ENCODE peak calls at places on chromosomes 1 and 21, in five cellular contexts. One of them, this sample, is unnamed.

GRCh38 chr1:227315500-227316346 is 2.6 kb downstream of the CDC42BPA start:
- DNase-seq in heart left ventricle: no peak
- DNase-seq in Peyer's patch: peak; percentile 79
- DNase-seq in breast epithelium: no peak
- DNase-seq in Panc1: no peak
- DNase-seq in this sample: peak; percentile 92

GRCh38 chr1:60068393-60069045 is 5.1 kb downstream of the C1orf87 start:
- DNase-seq in heart left ventricle: no peak
- DNase-seq in breast epithelium: no peak
- DNase-seq in Panc1: no peak
- DNase-seq in Peyer's patch: no peak
- DNase-seq in this sample: peak; percentile 83

GRCh38 chr1:156162430-156163037 is 9.1 kb downstream of the SEMA4A start:
- DNase-seq in breast epithelium: no peak
- DNase-seq in Panc1: no peak
- DNase-seq in heart left ventricle: peak; percentile 71
- DNase-seq in Peyer's patch: no peak
- DNase-seq in this sample: no peak

GRCh38 chr1:76835203-76835602 is 32.1 kb upstream of the ST6GALNAC5 start:
- DNase-seq in breast epithelium: no peak
- DNase-seq in Panc1: no peak
- DNase-seq in heart left ventricle: no peak
- DNase-seq in Peyer's patch: no peak
- DNase-seq in this sample: peak; percentile 50

GRCh38 chr1:32372149-32372756 is 9.9 kb downstream of the TSSK3 start:
- DNase-seq in Panc1: no peak
- DNase-seq in heart left ventricle: no peak
- DNase-seq in breast epithelium: no peak
- DNase-seq in Peyer's patch: peak; percentile 78
- DNase-seq in this sample: no peak

GRCh38 chr1:111654839-111655238 is 35.2 kb downstream of the RAP1A start:
- DNase-seq in breast epithelium: no peak
- DNase-seq in heart left ventricle: no peak
- DNase-seq in Panc1: no peak
- DNase-seq in Peyer's patch: no peak
- DNase-seq in this sample: no peak

GRCh38 chr1:234047113-234047512 is 142.6 kb downstream of the SLC35F3 start:
- DNase-seq in Peyer's patch: no peak
- DNase-seq in breast epithelium: no peak
- DNase-seq in Panc1: peak; percentile 92
- DNase-seq in heart left ventricle: no peak
- DNase-seq in this sample: no peak

GRCh38 chr1:91138959-91139358 is 117.1 kb upstream of the ZNF644 start:
- DNase-seq in Peyer's patch: no peak
- DNase-seq in heart left ventricle: no peak
- DNase-seq in Panc1: no peak
- DNase-seq in breast epithelium: no peak
- DNase-seq in this sample: no peak

GRCh38 chr1:17673335-17674075 is 81.6 kb upstream of the ACTL8 start:
- DNase-seq in Peyer's patch: no peak
- DNase-seq in heart left ventricle: no peak
- DNase-seq in breast epithelium: no peak
- DNase-seq in Panc1: no peak
- DNase-seq in this sample: no peak

GRCh38 chr21:42461881-42462877 is 33.8 kb downstream of the RSPH1 start:
- DNase-seq in heart left ventricle: no peak
- DNase-seq in Panc1: no peak
- DNase-seq in Peyer's patch: peak; percentile 79
- DNase-seq in breast epithelium: no peak
- DNase-seq in this sample: no peak

GRCh38 chr1:44819594-44820327 is 11.4 kb downstream of the BTBD19 start:
- DNase-seq in heart left ventricle: peak; percentile 85
- DNase-seq in breast epithelium: peak; percentile 79
- DNase-seq in Peyer's patch: peak; percentile 94
- DNase-seq in Panc1: peak; percentile 89
- DNase-seq in this sample: peak; percentile 90

GRCh38 chr1:246383217-246383616 is 123.9 kb downstream of the SMYD3 start:
- DNase-seq in Panc1: no peak
- DNase-seq in heart left ventricle: no peak
- DNase-seq in breast epithelium: no peak
- DNase-seq in Peyer's patch: no peak
- DNase-seq in this sample: no peak

GRCh38 chr1:43936470-43937151 is 3.0 kb downstream of the ARTN start:
- DNase-seq in Peyer's patch: no peak
- DNase-seq in Panc1: no peak
- DNase-seq in breast epithelium: no peak
- DNase-seq in heart left ventricle: peak; percentile 54
- DNase-seq in this sample: peak; percentile 52

GRCh38 chr1:71796044-71796443 is 486.3 kb downstream of the NEGR1 start:
- DNase-seq in Peyer's patch: no peak
- DNase-seq in heart left ventricle: no peak
- DNase-seq in breast epithelium: no peak
- DNase-seq in Panc1: no peak
- DNase-seq in this sample: no peak

GRCh38 chr1:29758764-29759499 is 522.6 kb downstream of the PTPRU start:
- DNase-seq in Panc1: no peak
- DNase-seq in breast epithelium: peak; percentile 6
- DNase-seq in Peyer's patch: peak; percentile 47
- DNase-seq in heart left ventricle: no peak
- DNase-seq in this sample: no peak

GRCh38 chr1:172770081-172770480 is 111.2 kb downstream of the FASLG start:
- DNase-seq in Panc1: no peak
- DNase-seq in Peyer's patch: no peak
- DNase-seq in heart left ventricle: no peak
- DNase-seq in breast epithelium: no peak
- DNase-seq in this sample: no peak

GRCh38 chr1:185479781-185480180 is 162.7 kb upstream of the IVNS1ABP start:
- DNase-seq in heart left ventricle: no peak
- DNase-seq in Panc1: no peak
- DNase-seq in Peyer's patch: no peak
- DNase-seq in breast epithelium: no peak
- DNase-seq in this sample: no peak

GRCh38 chr1:197418693-197419092 is 150.6 kb downstream of the CRB1 start:
- DNase-seq in heart left ventricle: no peak
- DNase-seq in Panc1: no peak
- DNase-seq in breast epithelium: no peak
- DNase-seq in Peyer's patch: no peak
- DNase-seq in this sample: no peak

GRCh38 chr1:106676021-106676420 is 380.5 kb upstream of the PRMT6 start:
- DNase-seq in Peyer's patch: no peak
- DNase-seq in heart left ventricle: no peak
- DNase-seq in breast epithelium: no peak
- DNase-seq in Panc1: no peak
- DNase-seq in this sample: peak; percentile 76

GRCh38 chr1:75522389-75522788 is 88.5 kb downstream of the SLC44A5 start:
- DNase-seq in breast epithelium: no peak
- DNase-seq in Peyer's patch: no peak
- DNase-seq in Panc1: no peak
- DNase-seq in heart left ventricle: no peak
- DNase-seq in this sample: no peak

GRCh38 chr1:9890224-9890731 is 19.8 kb downstream of the CTNNBIP1 start:
- DNase-seq in breast epithelium: peak; percentile 58
- DNase-seq in Peyer's patch: no peak
- DNase-seq in heart left ventricle: peak; percentile 77
- DNase-seq in Panc1: no peak
- DNase-seq in this sample: peak; percentile 79

GRCh38 chr1:82542766-82543165 is 742.0 kb downstream of the ADGRL2 start:
- DNase-seq in breast epithelium: no peak
- DNase-seq in Peyer's patch: no peak
- DNase-seq in heart left ventricle: no peak
- DNase-seq in Panc1: no peak
- DNase-seq in this sample: peak; percentile 54

GRCh38 chr1:89429062-89429461 is 65.2 kb downstream of the GBP6 start:
- DNase-seq in breast epithelium: no peak
- DNase-seq in heart left ventricle: no peak
- DNase-seq in Peyer's patch: no peak
- DNase-seq in Panc1: no peak
- DNase-seq in this sample: no peak

GRCh38 chr1:178137238-178137637 is 43.3 kb downstream of the RASAL2 start:
- DNase-seq in Panc1: no peak
- DNase-seq in heart left ventricle: no peak
- DNase-seq in breast epithelium: no peak
- DNase-seq in Peyer's patch: no peak
- DNase-seq in this sample: peak; percentile 18
- H3K27me3 ChIP-seq in Panc1: no peaks in the 10 kb centered on the region
- H3K27me3 ChIP-seq in heart left ventricle: no peaks in the 10 kb centered on the region
- H3K27me3 ChIP-seq in breast epithelium: no peaks in the 10 kb centered on the region
- H3K27me3 ChIP-seq in Peyer's patch: no peaks in the 10 kb centered on the region
- H3K27me3 ChIP-seq in this sample: no peaks in the 10 kb centered on the region

DNA sequence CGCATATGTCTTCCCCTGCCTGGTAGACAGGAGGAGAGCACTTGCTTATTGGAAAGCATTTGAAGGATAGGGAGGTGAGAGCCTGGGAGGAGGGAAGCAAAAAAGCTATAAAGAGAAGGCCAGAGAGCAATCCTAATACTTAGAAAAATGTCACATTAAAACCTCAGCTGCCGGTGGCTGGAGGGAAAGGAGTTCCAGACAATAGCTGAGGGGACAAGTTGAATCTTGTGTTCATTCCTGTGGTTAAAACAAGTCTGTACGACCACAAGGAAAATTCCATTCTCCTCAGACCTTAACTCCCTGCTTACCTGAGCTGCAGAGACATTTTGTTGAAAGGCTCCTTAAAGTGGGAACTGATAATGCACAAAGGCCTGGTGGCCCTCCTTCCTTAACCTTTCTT is 218.8 kb upstream of the CAMK1G start:
- DNase-seq in Peyer's patch: no peak
- DNase-seq in heart left ventricle: no peak
- DNase-seq in Panc1: no peak
- DNase-seq in breast epithelium: peak; percentile 73
- DNase-seq in this sample: no peak
- H3K4me1 ChIP-seq in Peyer's patch: no peaks in the 10 kb centered on the region
- H3K4me1 ChIP-seq in heart left ventricle: no peaks in the 10 kb centered on the region
- H3K4me1 ChIP-seq in Panc1: no peaks in the 10 kb centered on the region
- H3K4me1 ChIP-seq in breast epithelium: peaks cover 5% of the 10 kb centered on the region
- H3K4me1 ChIP-seq in this sample: peaks cover 5% of the 10 kb centered on the region

GRCh38 chr1:224852901-224853568 is 76.4 kb upstream of the DNAH14 start:
- DNase-seq in breast epithelium: no peak
- DNase-seq in heart left ventricle: no peak
- DNase-seq in Panc1: peak; percentile 53
- DNase-seq in Peyer's patch: no peak
- DNase-seq in this sample: peak; percentile 80
- H3K4me3 ChIP-seq in breast epithelium: no peak overlapping the region
- H3K4me3 ChIP-seq in heart left ventricle: no peak overlapping the region
- H3K4me3 ChIP-seq in Panc1: no peak overlapping the region
- H3K4me3 ChIP-seq in Peyer's patch: no peak overlapping the region
- H3K4me3 ChIP-seq in this sample: no peak overlapping the region

GRCh38 chr1:181310560-181310959 is 172.8 kb upstream of the CACNA1E start:
- DNase-seq in breast epithelium: no peak
- DNase-seq in heart left ventricle: no peak
- DNase-seq in Peyer's patch: no peak
- DNase-seq in Panc1: no peak
- DNase-seq in this sample: no peak

GRCh38 chr1:181317261-181317924 is 165.9 kb upstream of the CACNA1E start:
- DNase-seq in Panc1: no peak
- DNase-seq in Peyer's patch: no peak
- DNase-seq in breast epithelium: no peak
- DNase-seq in heart left ventricle: no peak
- DNase-seq in this sample: no peak

GRCh38 chr1:181314959-181315358 is 168.4 kb upstream of the CACNA1E start:
- DNase-seq in Peyer's patch: no peak
- DNase-seq in Panc1: no peak
- DNase-seq in heart left ventricle: no peak
- DNase-seq in breast epithelium: no peak
- DNase-seq in this sample: no peak

GRCh38 chr1:181318022-181318857 is 165.1 kb upstream of the CACNA1E start:
- DNase-seq in breast epithelium: no peak
- DNase-seq in Peyer's patch: no peak
- DNase-seq in Panc1: no peak
- DNase-seq in heart left ventricle: no peak
- DNase-seq in this sample: peak; percentile 41

DNA sequence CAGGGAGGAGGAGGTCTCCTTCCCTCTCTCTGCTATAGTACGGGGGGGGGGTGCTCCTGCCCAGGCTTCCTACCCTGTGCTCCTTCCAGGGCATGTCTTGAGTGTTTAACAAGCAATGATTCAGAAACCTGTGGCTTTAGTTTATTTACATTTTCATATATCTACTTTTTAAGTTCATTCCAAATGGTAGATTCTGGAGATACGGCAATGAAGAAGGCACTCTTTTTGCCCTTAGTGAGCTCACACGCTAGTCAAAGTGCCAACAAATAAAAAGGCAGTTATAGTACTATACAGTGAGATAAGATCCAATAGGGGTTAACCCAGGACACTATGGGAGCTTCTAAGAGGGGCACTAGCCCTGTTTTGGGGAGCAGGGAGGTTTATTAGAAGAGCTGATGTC is 169.3 kb upstream of the CACNA1E start:
- DNase-seq in heart left ventricle: no peak
- DNase-seq in Peyer's patch: no peak
- DNase-seq in Panc1: no peak
- DNase-seq in breast epithelium: no peak
- DNase-seq in this sample: no peak
- H3K27me3 ChIP-seq in heart left ventricle: peaks cover 36% of the 10 kb centered on the region
- H3K27me3 ChIP-seq in Peyer's patch: no peaks in the 10 kb centered on the region
- H3K27me3 ChIP-seq in Panc1: peaks cover 27% of the 10 kb centered on the region
- H3K27me3 ChIP-seq in breast epithelium: peaks cover 69% of the 10 kb centered on the region
- H3K27me3 ChIP-seq in this sample: peaks cover 58% of the 10 kb centered on the region

This sample was measured in adipocyte.